ENCODE peak calls at places on chromosomes 4 and X, in six cellular contexts. C is PC-3, U is HCT116, W is psoas muscle, G is endodermal cell, T is lower lobe of right lung. P is an unnamed sample. For H3K4me1, the result is how much of the 10 kb centered on the place peaks cover.

GRCh38 chr4:53555111-53555510 is 36.2 kb downstream of the LNX1 start:
- DNase-seq in T (no peak), G (no peak), U (no peak), W (no peak), C (no peak), P (no peak)

GRCh38 chrX:23341452-23341851 is 6.8 kb downstream of the PTCHD1 start:
- DNase-seq in C (peak), T (no peak), W (no peak), U (no peak), G (peak), P (no peak)

GRCh38 chrX:133412246-133412645 is 3.0 kb downstream of the GPC4 start:
- DNase-seq in G (no peak), W (no peak), T (no peak), U (no peak), C (no peak), P (no peak)

GRCh38 chr4:5034206-5034605 is 14.9 kb upstream of the CYTL1 start:
- DNase-seq in C (no peak), G (no peak), U (no peak), T (no peak), W (no peak), P (no peak)

GRCh38 chr4:71607780-71608673 is 175.9 kb downstream of the GC start:
- DNase-seq in U (no peak), T (no peak), C (peak), W (no peak), G (no peak), P (no peak)

GRCh38 chr4:80070880-80071620 is 2.0 kb downstream of the ANTXR2 start:
- DNase-seq in T (no peak), G (no peak), C (peak), U (no peak), W (no peak), P (no peak)

GRCh38 chr4:140000232-140000631 is 153.8 kb downstream of the MAML3 start:
- DNase-seq in G (no peak), C (no peak), T (no peak), U (no peak), W (no peak), P (no peak)

GRCh38 chr4:149370002-149370401 is 445.6 kb downstream of the IQCM start:
- DNase-seq in W (no peak), T (no peak), C (peak), U (no peak), G (no peak), P (no peak)

GRCh38 chrX:108456971-108457477 is 17.4 kb downstream of the COL4A5 start:
- DNase-seq in G (no peak), C (no peak), T (no peak), U (no peak), W (no peak), P (no peak)

GRCh38 chrX:72079607-72080006 is 52.1 kb downstream of the RTL5 start:
- DNase-seq in U (no peak), W (peak), T (no peak), C (no peak), G (peak), P (no peak)

GRCh38 chrX:88612870-88613329 is 134.1 kb upstream of the CPXCR1 start:
- DNase-seq in U (no peak), G (peak), W (no peak), T (no peak), C (peak), P (no peak)

GRCh38 chrX:109774706-109775105 is 41.6 kb upstream of the ACSL4 start:
- DNase-seq in C (peak), G (no peak), T (no peak), W (no peak), U (no peak), P (no peak)

GRCh38 chrX:47247999-47248320 is 15.2 kb downstream of the USP11 start:
- DNase-seq in G (no peak), C (no peak), T (no peak), U (no peak), W (no peak), P (no peak)

GRCh38 chrX:25016938-25017598 is 1.3 kb upstream of the ARX start:
- DNase-seq in T (no peak), C (no peak), G (peak), W (no peak), U (no peak), P (no peak)

GRCh38 chrX:102950908-102951866 is 14.1 kb downstream of the RAB40AL start:
- DNase-seq in U (peak), T (no peak), W (peak), C (peak), G (peak), P (no peak)

GRCh38 chr4:108861339-108861738 is 98.5 kb upstream of the ETNPPL start:
- DNase-seq in W (no peak), T (no peak), C (peak), U (no peak), G (peak), P (no peak)

GRCh38 chrX:40096395-40097091 is 1.2 kb downstream of the BCOR start:
- DNase-seq in T (peak), G (peak), C (peak), U (no peak), W (peak), P (no peak)

GRCh38 chr4:114688063-114688462 is 89.5 kb downstream of the UGT8 start:
- DNase-seq in U (no peak), G (no peak), W (no peak), T (no peak), C (no peak), P (no peak)

GRCh38 chr4:1808851-1809753 is 16.0 kb downstream of the FGFR3 start:
- DNase-seq in U (no peak), W (no peak), G (no peak), C (no peak), T (no peak), P (no peak)

GRCh38 chrX:13742397-13743176 is 8.0 kb downstream of the OFD1 start:
- DNase-seq in G (no peak), U (no peak), C (no peak), W (no peak), T (no peak), P (no peak)

GRCh38 chrX:96453139-96453538 is 231.5 kb upstream of the DIAPH2 start:
- DNase-seq in C (no peak), W (no peak), U (no peak), G (no peak), T (no peak), P (no peak)

GRCh38 chr4:56828784-56829535 is 7.5 kb upstream of the SPINK2 start:
- DNase-seq in T (no peak), C (peak), G (no peak), U (no peak), W (no peak), P (no peak)

GRCh38 chrX:143701460-143701859 is 19.1 kb downstream of the SPANXN2 start:
- DNase-seq in W (no peak), T (no peak), C (no peak), G (no peak), U (no peak), P (no peak)

GRCh38 chrX:132744470-132744869 is 214.0 kb downstream of the HS6ST2 start:
- DNase-seq in T (no peak), G (no peak), U (no peak), C (no peak), W (no peak), P (no peak)

GRCh38 chrX:57417827-57418226 is 131.3 kb downstream of the FAAH2 start:
- DNase-seq in U (no peak), T (no peak), G (no peak), C (peak), W (no peak), P (no peak)
- H3K4me3 ChIP-seq in U (no peak), T (no peak), G (no peak), C (no peak), W (no peak), P (no peak)

GRCh38 chr4:85491527-85491926 is 16.6 kb downstream of the ARHGAP24 start:
- DNase-seq in W (no peak), C (no peak), T (no peak), U (no peak), G (no peak), P (no peak)
- H3K4me1 ChIP-seq in W (under half), C (under half), T (under half), U (under half), G (under half), P (under half)

GRCh38 chrX:21606037-21606436 is 52.1 kb downstream of the KLHL34 start:
- DNase-seq in U (no peak), T (no peak), W (no peak), G (no peak), C (no peak), P (no peak)
- H3K4me3 ChIP-seq in U (no peak), T (no peak), W (no peak), G (no peak), C (no peak), P (no peak)

GRCh38 chr4:142446965-142447474 is 399.1 kb downstream of the INPP4B start:
- DNase-seq in U (no peak), W (no peak), G (no peak), T (no peak), C (no peak), P (no peak)
- H3K4me1 ChIP-seq in U (under half), W (under half), G (under half), T (under half), C (under half), P (under half)

DNA sequence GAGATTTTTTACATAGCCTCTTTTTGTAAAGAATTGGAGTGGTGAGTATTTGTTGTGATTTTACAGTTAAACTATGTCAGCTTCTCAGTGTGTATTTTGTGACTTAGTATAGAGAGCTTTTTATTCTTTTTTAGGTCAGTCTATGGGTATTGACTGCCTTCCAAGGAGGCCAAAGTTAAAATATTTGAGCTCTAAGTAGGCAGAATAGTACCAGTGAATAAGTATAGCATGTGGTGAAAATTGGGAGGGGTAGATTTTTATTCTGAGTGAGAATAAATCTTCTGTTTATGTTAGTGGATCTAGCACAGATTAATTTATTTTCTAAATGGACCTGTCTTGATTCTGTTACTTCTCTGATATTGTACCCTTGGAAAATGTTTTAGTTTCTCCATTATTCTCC is 37.5 kb downstream of the HERC3 start:
- DNase-seq in G (no peak), U (no peak), T (no peak), W (no peak), C (peak), P (no peak)
- H3K4me3 ChIP-seq in G (no peak), U (no peak), T (no peak), W (no peak), C (no peak), P (no peak)

GRCh38 chr4:85928775-85929585 is 430.9 kb downstream of the MAPK10 start:
- DNase-seq in T (no peak), U (no peak), C (no peak), G (no peak), W (no peak), P (no peak)
- H3K4me1 ChIP-seq in T (under half), U (under half), C (under half), G (under half), W (under half), P (under half)

GRCh38 chr4:176660561-176660960 is 132.2 kb downstream of the VEGFC start:
- DNase-seq in U (no peak), W (no peak), T (no peak), G (peak), C (peak), P (peak)

GRCh38 chr4:176653406-176654220 is 139.1 kb downstream of the VEGFC start:
- DNase-seq in C (no peak), U (no peak), T (no peak), W (no peak), G (no peak), P (no peak)

GRCh38 chr4:176656108-176656507 is 136.6 kb downstream of the VEGFC start:
- DNase-seq in U (no peak), C (no peak), T (no peak), W (no peak), G (no peak), P (no peak)

DNA sequence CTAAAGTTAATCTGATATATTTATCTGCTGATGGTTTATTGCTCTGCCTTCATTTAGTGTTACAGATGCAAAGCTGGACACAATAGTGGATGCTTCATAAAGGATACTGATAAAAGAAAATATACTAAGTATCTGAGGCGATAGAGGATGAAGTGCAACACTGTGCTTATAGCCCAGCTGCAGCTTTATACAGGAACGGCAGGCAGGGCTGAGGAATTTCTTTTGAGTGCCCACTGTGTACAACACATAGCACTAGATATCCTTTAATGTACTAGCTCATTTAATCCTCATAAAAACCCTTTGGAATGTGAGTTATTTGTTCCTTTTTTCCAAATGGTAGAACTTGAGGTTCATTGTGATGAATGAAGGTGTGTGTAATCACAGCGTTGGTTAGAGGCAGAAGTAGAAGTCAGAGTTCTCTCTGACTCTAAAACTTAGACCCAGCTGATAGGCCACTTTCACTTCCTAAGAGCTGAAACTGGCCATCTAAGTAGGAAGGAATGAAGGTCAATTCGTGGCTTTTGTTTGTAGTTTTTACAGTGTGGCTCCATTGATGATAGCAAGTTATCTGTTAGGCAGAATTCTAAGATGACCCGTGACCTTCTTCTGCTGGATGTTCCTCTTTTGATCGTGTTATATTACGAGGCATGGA is 138.0 kb downstream of the VEGFC start:
- DNase-seq in U (no peak), W (no peak), C (no peak), T (no peak), G (no peak), P (no peak)
- H3K4me3 ChIP-seq in U (no peak), W (no peak), C (no peak), T (no peak), G (no peak), P (no peak)

DNA sequence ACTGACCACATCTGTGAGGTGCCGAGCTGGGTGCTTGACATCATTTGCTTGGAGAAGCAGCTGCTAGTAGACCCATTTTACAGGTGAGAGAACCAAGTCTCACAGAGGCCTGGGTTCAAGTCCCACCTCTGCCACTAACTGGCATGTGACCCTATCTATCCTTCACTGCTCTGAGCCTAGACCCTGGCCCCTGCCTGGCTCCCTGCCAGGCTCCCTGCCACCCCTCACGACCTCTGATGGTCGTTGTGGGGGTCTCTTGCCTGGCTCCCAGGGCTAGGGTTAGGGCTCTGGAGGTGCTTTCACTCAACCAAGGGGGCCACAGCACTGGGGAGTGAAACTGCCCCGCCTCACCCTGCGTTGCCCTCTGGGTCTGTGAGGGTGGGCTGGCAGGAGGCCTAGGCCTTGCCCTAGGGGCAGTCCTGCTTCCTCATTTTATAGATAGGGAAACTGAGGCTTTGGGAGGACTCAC is 7.2 kb upstream of the ADD1 start:
- DNase-seq in W (no peak), G (no peak), T (peak), U (no peak), C (no peak), P (no peak)
- H3K4me1 ChIP-seq in W (under half), G (under half), T (under half), U (under half), C (under half), P (under half)

DNA sequence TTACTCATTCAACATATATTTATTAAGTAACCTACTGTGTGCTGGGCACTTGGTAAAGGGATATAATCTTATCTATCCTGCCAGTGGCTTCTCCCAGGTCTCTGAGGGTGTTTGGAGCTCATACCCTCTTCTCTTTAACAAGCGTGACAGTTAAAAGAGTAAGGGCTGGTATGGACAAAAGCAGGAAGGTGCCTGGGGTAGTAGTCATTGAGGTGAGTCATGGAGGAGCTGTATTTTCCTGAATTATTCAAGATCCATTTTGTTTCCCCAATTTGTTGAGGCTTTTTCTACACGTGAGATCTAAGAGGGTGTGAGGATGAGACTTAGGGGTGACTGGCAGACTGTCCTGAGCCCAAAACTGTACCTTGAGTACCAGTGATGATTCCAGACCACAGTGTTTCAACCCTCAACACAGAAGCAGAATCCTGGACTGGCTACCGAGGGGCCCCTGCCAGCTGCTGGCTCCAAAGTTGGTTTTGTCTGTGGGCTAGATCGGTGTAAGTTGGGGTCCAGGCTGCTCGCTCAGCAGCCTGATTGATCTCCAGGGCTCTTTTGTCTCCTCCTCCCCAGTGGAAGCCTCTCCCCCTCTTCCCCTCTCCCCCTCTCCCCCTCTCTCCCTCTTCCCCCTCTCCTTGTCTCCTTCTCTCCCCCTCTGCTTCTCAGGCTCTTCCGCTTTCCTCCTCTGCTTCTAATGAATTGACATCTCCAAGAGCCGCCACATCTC is at the start of gene DRP2:
- DNase-seq in U (no peak), T (no peak), C (peak), G (no peak), W (no peak), P (no peak)
- H3K4me3 ChIP-seq in U (no peak), T (no peak), C (no peak), G (no peak), W (no peak), P (no peak)

P was measured in iPS DF 6.9.